ENCODE peak calls at places on chromosomes 7 and 10, in ten cellular contexts. G is mesendoderm, I is right atrium auricular region, R is left ventricle myocardium inferior, W is SJSA1, S is lower lobe of right lung, B is small intestine, D is H7, M is IMR-90, J is K562. L is an unnamed sample. For H3K27me3, the result is how much of the 10 kb centered on the place peaks cover.

GRCh38 chr7:158015403-158016116 is 572.1 kb downstream of the PTPRN2 start:
- DNase-seq in G (no peak), I (peak), R (no peak), W (no peak), S (no peak), B (peak), D (no peak), M (no peak), J (no peak), L (no peak)

GRCh38 chr10:103145046-103145445 is 48.0 kb downstream of the NT5C2 start:
- DNase-seq in G (no peak), I (no peak), R (no peak), W (peak), S (no peak), B (no peak), D (no peak), M (peak), J (no peak), L (no peak)

GRCh38 chr7:20402297-20403230 is 71.9 kb downstream of the ITGB8 start:
- DNase-seq in G (no peak), I (no peak), R (no peak), W (peak), S (no peak), B (no peak), D (no peak), M (peak), J (no peak), L (no peak)

GRCh38 chr10:122062831-122063674 is 74.1 kb downstream of the TACC2 start:
- DNase-seq in G (peak), I (peak), R (peak), W (peak), S (peak), B (peak), D (peak), M (peak), J (peak), L (no peak)

GRCh38 chr10:61663466-61663865 is 737 bp downstream of the CABCOCO1 start:
- DNase-seq in G (peak), I (no peak), R (no peak), W (peak), S (no peak), B (no peak), D (no peak), M (no peak), J (no peak), L (no peak)

GRCh38 chr7:142381727-142382409 is 124.0 kb upstream of the PRSS58 start:
- DNase-seq in G (no peak), I (no peak), R (no peak), W (no peak), S (no peak), B (no peak), D (no peak), M (no peak), J (no peak), L (no peak)

GRCh38 chr7:2776353-2776752 is 67.8 kb downstream of the GNA12 start:
- DNase-seq in G (no peak), I (no peak), R (no peak), W (no peak), S (no peak), B (no peak), D (no peak), M (no peak), J (no peak), L (no peak)

GRCh38 chr7:70520604-70521003 is 611.3 kb upstream of the GALNT17 start:
- DNase-seq in G (peak), I (no peak), R (no peak), W (no peak), S (no peak), B (no peak), D (no peak), M (peak), J (no peak), L (no peak)

GRCh38 chr7:91348686-91349085 is 84.5 kb downstream of the FZD1 start:
- DNase-seq in G (peak), I (no peak), R (no peak), W (no peak), S (no peak), B (no peak), D (no peak), M (peak), J (no peak), L (no peak)

GRCh38 chr7:20301311-20301939 is 29.3 kb upstream of the ITGB8 start:
- DNase-seq in G (no peak), I (no peak), R (no peak), W (no peak), S (no peak), B (no peak), D (no peak), M (peak), J (no peak), L (no peak)

GRCh38 chr10:14952851-14953451 is 945 bp downstream of the DCLRE1C start:
- DNase-seq in G (peak), I (no peak), R (no peak), W (no peak), S (no peak), B (no peak), D (peak), M (peak), J (peak), L (no peak)

GRCh38 chr7:100079024-100079560 is 2.4 kb downstream of the ZNF3 start:
- DNase-seq in G (no peak), I (no peak), R (no peak), W (no peak), S (no peak), B (peak), D (no peak), M (no peak), J (no peak), L (no peak)

GRCh38 chr7:74047804-74048380 is 19.9 kb downstream of the ELN start:
- DNase-seq in G (no peak), I (no peak), R (no peak), W (no peak), S (peak), B (no peak), D (no peak), M (no peak), J (no peak), L (no peak)

GRCh38 chr10:86225098-86225782 is 141.4 kb downstream of the GRID1 start:
- DNase-seq in G (peak), I (no peak), R (no peak), W (peak), S (peak), B (no peak), D (no peak), M (peak), J (peak), L (no peak)

GRCh38 chr10:1138529-1138928 is 82.3 kb downstream of the WDR37 start:
- DNase-seq in G (no peak), I (no peak), R (no peak), W (no peak), S (no peak), B (no peak), D (no peak), M (no peak), J (no peak), L (no peak)

GRCh38 chr7:157690833-157691382 is 354.1 kb downstream of the DNAJB6 start:
- DNase-seq in G (peak), I (peak), R (peak), W (no peak), S (no peak), B (peak), D (peak), M (no peak), J (no peak), L (peak)

GRCh38 chr10:126686271-126686670 is 15.8 kb upstream of the C10orf90 start:
- DNase-seq in G (no peak), I (no peak), R (no peak), W (no peak), S (no peak), B (no peak), D (no peak), M (no peak), J (no peak), L (no peak)

GRCh38 chr7:140397784-140398750 is at the start of gene SLC37A3:
- DNase-seq in G (peak), I (peak), R (peak), W (peak), S (peak), B (peak), D (peak), M (peak), J (peak), L (peak)

GRCh38 chr7:21044913-21045312 is 258.2 kb upstream of the SP8 start:
- DNase-seq in G (no peak), I (no peak), R (no peak), W (no peak), S (no peak), B (no peak), D (no peak), M (no peak), J (no peak), L (no peak)

GRCh38 chr7:19302731-19303130 is 157.5 kb upstream of the FERD3L start:
- DNase-seq in G (no peak), I (no peak), R (no peak), W (no peak), S (no peak), B (no peak), D (no peak), M (no peak), J (no peak), L (no peak)

GRCh38 chr10:60517805-60518204 is 128.1 kb upstream of the ANK3 start:
- DNase-seq in G (no peak), I (no peak), R (no peak), W (no peak), S (no peak), B (no peak), D (no peak), M (no peak), J (no peak), L (no peak)

GRCh38 chr7:143372070-143372469 is 9.1 kb upstream of the ZYX start:
- DNase-seq in G (no peak), I (no peak), R (peak), W (no peak), S (peak), B (peak), D (no peak), M (no peak), J (no peak), L (no peak)

GRCh38 chr10:120457431-120458172 is 575 bp downstream of the PLPP4 start:
- DNase-seq in G (no peak), I (no peak), R (no peak), W (no peak), S (no peak), B (no peak), D (peak), M (no peak), J (no peak), L (no peak)

GRCh38 chr7:99839560-99840011 is 11.8 kb downstream of the CYP3A43 start:
- DNase-seq in G (peak), I (no peak), R (no peak), W (no peak), S (no peak), B (peak), D (peak), M (no peak), J (no peak), L (no peak)

GRCh38 chr7:94344826-94345225 is 49.9 kb upstream of the COL1A2 start:
- DNase-seq in G (no peak), I (no peak), R (no peak), W (peak), S (no peak), B (no peak), D (no peak), M (peak), J (no peak), L (no peak)

GRCh38 chr7:141676618-141677017 is 25.3 kb downstream of the DENND11 start:
- DNase-seq in G (no peak), I (no peak), R (no peak), W (no peak), S (no peak), B (no peak), D (no peak), M (no peak), J (no peak), L (no peak)

GRCh38 chr7:155164316-155164715 is 94.2 kb downstream of the HTR5A start:
- DNase-seq in G (no peak), I (no peak), R (no peak), W (no peak), S (no peak), B (no peak), D (no peak), M (no peak), J (no peak), L (no peak)

GRCh38 chr7:75732764-75733630 is 5.7 kb downstream of the HIP1 start:
- DNase-seq in G (no peak), I (no peak), R (no peak), W (peak), S (no peak), B (no peak), D (no peak), M (peak), J (peak), L (no peak)

GRCh38 chr7:155815332-155816191 is 3.3 kb upstream of the SHH start:
- DNase-seq in G (peak), I (no peak), R (no peak), W (peak), S (peak), B (peak), D (peak), M (peak), J (peak), L (peak)

GRCh38 chr10:7481382-7481765 is 70.5 kb upstream of the SFMBT2 start:
- DNase-seq in G (no peak), I (peak), R (no peak), W (no peak), S (no peak), B (no peak), D (no peak), M (no peak), J (no peak), L (no peak)

GRCh38 chr10:48237225-48237855 is 37.2 kb downstream of the FRMPD2 start:
- DNase-seq in G (no peak), I (peak), R (no peak), W (no peak), S (no peak), B (no peak), D (no peak), M (no peak), J (no peak), L (no peak)
- H3K27me3 ChIP-seq in G (under half), I (under half), R (under half), W (under half), S (under half), B (under half), D (under half), M (under half), J (half or more), L (under half)

GRCh38 chr10:113562693-113563092 is 9.8 kb downstream of the HABP2 start:
- DNase-seq in G (no peak), I (no peak), R (no peak), W (no peak), S (no peak), B (peak), D (no peak), M (no peak), J (no peak), L (no peak)
- H3K27me3 ChIP-seq in G (under half), I (under half), R (under half), W (under half), S (under half), B (under half), D (half or more), M (under half), J (under half), L (under half)

GRCh38 chr7:43123457-43123856 is 11.0 kb downstream of the HECW1 start:
- DNase-seq in G (no peak), I (no peak), R (no peak), W (no peak), S (no peak), B (no peak), D (no peak), M (no peak), J (no peak), L (no peak)
- H3K27me3 ChIP-seq in G (under half), I (under half), R (half or more), W (under half), S (under half), B (under half), D (under half), M (under half), J (under half), L (under half)

GRCh38 chr10:23199768-23200511 is 7.8 kb downstream of the PTF1A start:
- DNase-seq in G (no peak), I (no peak), R (no peak), W (no peak), S (no peak), B (no peak), D (peak), M (no peak), J (no peak), L (peak)

GRCh38 chr10:23200997-23201652 is 9.0 kb downstream of the PTF1A start:
- DNase-seq in G (no peak), I (no peak), R (no peak), W (no peak), S (no peak), B (no peak), D (peak), M (no peak), J (no peak), L (no peak)

GRCh38 chr10:23201837-23202236 is 9.7 kb downstream of the PTF1A start:
- DNase-seq in G (no peak), I (no peak), R (no peak), W (no peak), S (no peak), B (no peak), D (no peak), M (no peak), J (no peak), L (no peak)

GRCh38 chr10:23198940-23199767 is 7.0 kb downstream of the PTF1A start:
- DNase-seq in G (peak), I (no peak), R (no peak), W (no peak), S (no peak), B (no peak), D (peak), M (no peak), J (no peak), L (peak)

GRCh38 chr10:23200586-23200985 is 8.5 kb downstream of the PTF1A start:
- DNase-seq in G (no peak), I (no peak), R (no peak), W (no peak), S (no peak), B (no peak), D (peak), M (no peak), J (no peak), L (no peak)
- H3K27me3 ChIP-seq in G (half or more), I (under half), R (half or more), W (half or more), S (half or more), B (under half), D (half or more), M (half or more), J (under half), L (under half)

DNA sequence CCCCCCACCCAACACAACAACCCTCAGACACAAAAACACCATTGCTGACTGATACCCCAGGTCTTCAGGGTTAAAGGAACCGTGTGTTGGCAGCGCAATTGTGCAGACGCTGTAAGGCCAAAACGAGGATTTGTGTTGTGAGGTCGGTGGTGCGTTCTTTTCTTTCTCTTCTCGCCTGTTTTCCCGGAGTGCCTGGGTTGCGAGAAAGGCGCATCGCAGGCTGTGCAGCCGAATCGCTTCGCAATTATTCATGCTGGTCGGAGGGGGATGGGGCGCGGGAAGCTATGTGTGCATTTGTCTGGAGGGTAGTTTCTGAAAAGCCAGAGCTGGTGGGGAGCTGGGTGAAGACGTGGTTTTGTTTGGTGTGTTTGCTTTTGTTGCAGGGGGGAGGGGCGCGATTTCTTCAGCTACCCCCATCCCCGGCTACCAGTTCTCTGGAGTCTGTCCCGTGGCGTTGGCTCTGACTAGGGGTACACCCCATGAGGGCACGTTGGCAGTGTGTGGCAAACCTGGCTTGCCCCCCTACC is 2.1 kb downstream of the MXI1 start:
- DNase-seq in G (peak), I (peak), R (peak), W (peak), S (peak), B (peak), D (no peak), M (peak), J (peak), L (peak)
- H3K27me3 ChIP-seq in G (under half), I (under half), R (under half), W (under half), S (under half), B (under half), D (half or more), M (under half), J (under half), L (under half)

DNA sequence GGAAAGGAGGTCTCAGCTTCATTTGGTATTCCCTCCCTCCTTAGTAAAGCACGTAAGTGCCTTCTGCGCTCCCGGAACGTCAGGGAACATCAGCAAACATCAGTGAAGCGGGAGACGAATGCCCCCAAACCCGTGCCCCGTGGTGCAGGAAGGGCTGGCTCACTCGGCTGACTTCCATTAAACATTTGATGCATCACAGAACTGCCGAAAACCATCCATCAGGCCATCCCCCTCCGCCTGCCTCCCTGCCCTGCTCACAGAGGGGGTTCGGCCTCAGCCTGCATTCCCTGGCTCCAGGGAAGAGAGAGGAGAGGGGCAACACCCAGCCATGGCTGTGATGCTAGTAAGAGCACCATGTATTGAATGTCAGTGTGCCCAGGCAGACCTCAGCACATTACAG is 146.2 kb downstream of the RPS24 start:
- DNase-seq in G (no peak), I (no peak), R (no peak), W (no peak), S (no peak), B (no peak), D (no peak), M (no peak), J (no peak), L (no peak)
- H3K27me3 ChIP-seq in G (under half), I (under half), R (under half), W (under half), S (under half), B (under half), D (under half), M (under half), J (half or more), L (under half)

GRCh38 chr7:52938455-52939133 is 96.8 kb upstream of the POM121L12 start:
- DNase-seq in G (no peak), I (no peak), R (no peak), W (no peak), S (no peak), B (no peak), D (no peak), M (no peak), J (no peak), L (no peak)
- H3K27me3 ChIP-seq in G (under half), I (under half), R (under half), W (under half), S (under half), B (under half), D (under half), M (under half), J (under half), L (under half)

DNA sequence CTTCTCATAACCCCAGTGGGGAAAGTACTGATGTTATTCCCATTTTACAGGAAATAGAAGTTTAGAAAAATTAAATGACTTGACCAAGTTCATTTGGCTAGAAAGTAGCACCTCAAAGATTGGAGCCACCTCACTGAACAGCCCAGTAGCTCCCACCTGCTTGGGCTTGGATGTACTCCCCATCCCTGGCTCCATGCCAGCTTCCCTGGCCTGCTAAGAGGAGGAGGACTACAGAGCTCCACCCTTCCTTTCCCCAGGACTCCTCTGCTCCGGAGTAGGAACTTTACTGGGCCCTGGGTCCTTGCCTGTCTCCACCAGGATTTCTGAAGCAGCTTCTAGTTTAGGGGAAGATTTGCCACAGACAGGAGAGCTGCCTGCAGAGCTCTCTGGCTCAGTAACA is 3.1 kb downstream of the HPS6 start:
- DNase-seq in G (no peak), I (no peak), R (no peak), W (no peak), S (no peak), B (peak), D (no peak), M (no peak), J (peak), L (no peak)
- H3K27me3 ChIP-seq in G (under half), I (under half), R (under half), W (under half), S (under half), B (under half), D (under half), M (under half), J (under half), L (under half)

L was measured in WERI-Rb-1.